ENCODE peak calls at places on chromosomes 7 and 10, in five cellular contexts. One of them, this sample, is unnamed. For H3K4me1, the result is how much of the 10 kb centered on the place peaks cover.

GRCh38 chr10:72250666-72251065 is 23.1 kb upstream of the DDIT4 start:
- DNase-seq in esophagus squamous epithelium: no peak
- DNase-seq in A549: no peak
- DNase-seq in heart right ventricle: peak
- DNase-seq in neural progenitor cell: no peak
- DNase-seq in this sample: no peak

GRCh38 chr10:102413053-102413705 is 5.4 kb downstream of the PSD start:
- DNase-seq in heart right ventricle: no peak
- DNase-seq in esophagus squamous epithelium: no peak
- DNase-seq in A549: no peak
- DNase-seq in neural progenitor cell: peak
- DNase-seq in this sample: peak

GRCh38 chr7:131244259-131244852 is 83.3 kb upstream of the MKLN1 start:
- DNase-seq in neural progenitor cell: no peak
- DNase-seq in heart right ventricle: no peak
- DNase-seq in A549: peak
- DNase-seq in esophagus squamous epithelium: no peak
- DNase-seq in this sample: peak

GRCh38 chr7:771241-772004 is 44.3 kb upstream of the PRKAR1B start:
- DNase-seq in neural progenitor cell: no peak
- DNase-seq in esophagus squamous epithelium: no peak
- DNase-seq in A549: no peak
- DNase-seq in heart right ventricle: peak
- DNase-seq in this sample: peak

GRCh38 chr7:91434821-91435220 is 170.6 kb downstream of the FZD1 start:
- DNase-seq in A549: no peak
- DNase-seq in heart right ventricle: no peak
- DNase-seq in esophagus squamous epithelium: no peak
- DNase-seq in neural progenitor cell: no peak
- DNase-seq in this sample: no peak

GRCh38 chr7:99953649-99954048 is 22.2 kb downstream of the AZGP1 start:
- DNase-seq in esophagus squamous epithelium: no peak
- DNase-seq in heart right ventricle: no peak
- DNase-seq in A549: no peak
- DNase-seq in neural progenitor cell: no peak
- DNase-seq in this sample: no peak

GRCh38 chr10:43202657-43203490 is 64.0 kb downstream of the RASGEF1A start:
- DNase-seq in neural progenitor cell: peak
- DNase-seq in A549: no peak
- DNase-seq in heart right ventricle: peak
- DNase-seq in esophagus squamous epithelium: no peak
- DNase-seq in this sample: peak

GRCh38 chr7:68014031-68014774 is 1017.6 kb downstream of the TYW1 start:
- DNase-seq in esophagus squamous epithelium: no peak
- DNase-seq in neural progenitor cell: no peak
- DNase-seq in heart right ventricle: no peak
- DNase-seq in A549: no peak
- DNase-seq in this sample: no peak

GRCh38 chr10:14736600-14737081 is 38.1 kb downstream of the FAM107B start:
- DNase-seq in esophagus squamous epithelium: no peak
- DNase-seq in neural progenitor cell: peak
- DNase-seq in heart right ventricle: peak
- DNase-seq in A549: no peak
- DNase-seq in this sample: no peak

GRCh38 chr10:308572-309085 is 173.4 kb downstream of the ZMYND11 start:
- DNase-seq in A549: no peak
- DNase-seq in neural progenitor cell: no peak
- DNase-seq in heart right ventricle: no peak
- DNase-seq in esophagus squamous epithelium: no peak
- DNase-seq in this sample: no peak

GRCh38 chr7:97174308-97174707 is 56.8 kb downstream of the SDHAF3 start:
- DNase-seq in A549: no peak
- DNase-seq in neural progenitor cell: no peak
- DNase-seq in heart right ventricle: no peak
- DNase-seq in esophagus squamous epithelium: no peak
- DNase-seq in this sample: no peak

GRCh38 chr7:151114151-151115090 is 28.1 kb downstream of the AGAP3 start:
- DNase-seq in A549: no peak
- DNase-seq in neural progenitor cell: peak
- DNase-seq in esophagus squamous epithelium: no peak
- DNase-seq in heart right ventricle: no peak
- DNase-seq in this sample: no peak

GRCh38 chr10:122363311-122363710 is 11.2 kb upstream of the PLEKHA1 start:
- DNase-seq in A549: no peak
- DNase-seq in neural progenitor cell: no peak
- DNase-seq in heart right ventricle: no peak
- DNase-seq in esophagus squamous epithelium: no peak
- DNase-seq in this sample: no peak

GRCh38 chr10:33506838-33507661 is 172.6 kb upstream of the NRP1 start:
- DNase-seq in A549: no peak
- DNase-seq in esophagus squamous epithelium: no peak
- DNase-seq in neural progenitor cell: no peak
- DNase-seq in heart right ventricle: no peak
- DNase-seq in this sample: no peak

GRCh38 chr7:85608804-85609203 is 421.9 kb upstream of the SEMA3D start:
- DNase-seq in heart right ventricle: no peak
- DNase-seq in A549: no peak
- DNase-seq in esophagus squamous epithelium: no peak
- DNase-seq in neural progenitor cell: no peak
- DNase-seq in this sample: no peak

GRCh38 chr10:7035111-7035761 is 375.6 kb downstream of the SFMBT2 start:
- DNase-seq in neural progenitor cell: no peak
- DNase-seq in A549: no peak
- DNase-seq in esophagus squamous epithelium: no peak
- DNase-seq in heart right ventricle: no peak
- DNase-seq in this sample: no peak

GRCh38 chr10:6045600-6046457 is 16.3 kb downstream of the IL2RA start:
- DNase-seq in esophagus squamous epithelium: no peak
- DNase-seq in A549: no peak
- DNase-seq in neural progenitor cell: no peak
- DNase-seq in heart right ventricle: no peak
- DNase-seq in this sample: no peak

GRCh38 chr7:130358471-130358870 is 13.9 kb downstream of the CPA5 start:
- DNase-seq in A549: no peak
- DNase-seq in heart right ventricle: no peak
- DNase-seq in esophagus squamous epithelium: no peak
- DNase-seq in neural progenitor cell: no peak
- DNase-seq in this sample: no peak

GRCh38 chr10:115830260-115830970 is 442.6 kb downstream of the GFRA1 start:
- DNase-seq in A549: no peak
- DNase-seq in esophagus squamous epithelium: no peak
- DNase-seq in heart right ventricle: no peak
- DNase-seq in neural progenitor cell: no peak
- DNase-seq in this sample: no peak

GRCh38 chr7:108211382-108212201 is 81.4 kb upstream of the LAMB4 start:
- DNase-seq in A549: peak
- DNase-seq in esophagus squamous epithelium: no peak
- DNase-seq in neural progenitor cell: no peak
- DNase-seq in heart right ventricle: no peak
- DNase-seq in this sample: peak

GRCh38 chr10:945778-946177 is 14.3 kb upstream of the LARP4B start:
- DNase-seq in A549: no peak
- DNase-seq in esophagus squamous epithelium: no peak
- DNase-seq in heart right ventricle: no peak
- DNase-seq in neural progenitor cell: peak
- DNase-seq in this sample: no peak

GRCh38 chr10:130358981-130359650 is 222.9 kb downstream of the GLRX3 start:
- DNase-seq in esophagus squamous epithelium: no peak
- DNase-seq in neural progenitor cell: no peak
- DNase-seq in A549: no peak
- DNase-seq in heart right ventricle: no peak
- DNase-seq in this sample: no peak

GRCh38 chr10:71125749-71126107 is 86.6 kb upstream of the UNC5B start:
- DNase-seq in heart right ventricle: no peak
- DNase-seq in A549: no peak
- DNase-seq in esophagus squamous epithelium: no peak
- DNase-seq in neural progenitor cell: no peak
- DNase-seq in this sample: no peak

GRCh38 chr7:100503350-100503735 is 19.6 kb downstream of the NYAP1 start:
- DNase-seq in heart right ventricle: no peak
- DNase-seq in A549: no peak
- DNase-seq in esophagus squamous epithelium: no peak
- DNase-seq in neural progenitor cell: no peak
- DNase-seq in this sample: no peak

GRCh38 chr7:114857605-114858004 is 64.3 kb upstream of the MDFIC start:
- DNase-seq in esophagus squamous epithelium: no peak
- DNase-seq in heart right ventricle: no peak
- DNase-seq in neural progenitor cell: no peak
- DNase-seq in A549: no peak
- DNase-seq in this sample: no peak

GRCh38 chr10:103991393-103992128 is 24.6 kb downstream of the SLK start:
- DNase-seq in neural progenitor cell: no peak
- DNase-seq in heart right ventricle: no peak
- DNase-seq in esophagus squamous epithelium: no peak
- DNase-seq in A549: no peak
- DNase-seq in this sample: no peak

DNA sequence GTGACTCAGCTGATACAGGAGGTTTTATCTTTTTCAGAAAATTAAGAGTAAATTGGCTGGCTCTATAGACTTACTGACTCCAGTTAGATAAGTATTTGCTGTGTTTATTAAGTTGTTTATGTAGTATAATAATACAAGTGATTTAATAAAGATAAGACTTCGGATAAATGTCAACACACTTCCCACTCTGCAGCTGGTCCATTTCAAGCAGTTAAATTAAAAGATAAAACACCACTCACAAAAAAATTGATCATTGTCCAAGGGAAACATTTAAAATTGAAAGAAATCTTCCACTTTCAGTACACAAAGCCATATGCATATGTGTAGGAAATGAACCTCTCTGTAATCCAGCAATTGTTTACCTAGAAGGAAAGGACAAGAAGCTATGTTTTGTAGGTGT is 106.1 kb upstream of the SP8 start:
- DNase-seq in A549: no peak
- DNase-seq in esophagus squamous epithelium: no peak
- DNase-seq in neural progenitor cell: no peak
- DNase-seq in heart right ventricle: no peak
- DNase-seq in this sample: no peak
- H3K4me1 ChIP-seq in A549: under half
- H3K4me1 ChIP-seq in esophagus squamous epithelium: under half
- H3K4me1 ChIP-seq in neural progenitor cell: under half
- H3K4me1 ChIP-seq in heart right ventricle: under half
- H3K4me1 ChIP-seq in this sample: under half

DNA sequence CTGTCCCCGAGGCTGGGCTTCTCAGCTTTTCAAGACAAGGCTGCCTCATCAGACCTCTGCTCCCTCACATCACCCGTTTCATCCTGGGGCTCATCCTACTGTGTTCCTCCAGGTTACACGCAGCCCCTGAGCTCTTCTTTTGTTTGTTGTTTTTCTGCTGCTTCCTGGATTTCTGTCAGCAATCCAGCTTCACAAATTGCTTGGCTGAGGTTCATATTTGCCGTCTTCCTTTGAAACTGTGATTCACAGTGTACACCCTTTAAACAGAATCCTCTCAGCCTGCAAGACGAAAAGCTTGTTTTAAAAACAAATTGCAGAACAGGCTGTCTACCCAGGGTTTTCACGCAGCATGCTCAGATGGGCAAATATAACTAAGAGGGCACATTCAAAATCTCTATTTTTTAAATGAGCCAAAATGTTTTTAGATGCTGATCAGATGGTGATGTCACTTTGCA is 39.1 kb upstream of the PARD3 start:
- DNase-seq in neural progenitor cell: no peak
- DNase-seq in heart right ventricle: no peak
- DNase-seq in esophagus squamous epithelium: no peak
- DNase-seq in A549: peak
- DNase-seq in this sample: no peak
- TF ChIP-seq CTCF in neural progenitor cell: no peak
- TF ChIP-seq CTCF in heart right ventricle: no peak
- TF ChIP-seq CTCF in esophagus squamous epithelium: peak
- TF ChIP-seq CTCF in A549: no peak
- TF ChIP-seq CTCF in this sample: no peak

GRCh38 chr7:135167360-135167759 is 3.1 kb downstream of the CYREN start:
- DNase-seq in heart right ventricle: no peak
- DNase-seq in A549: no peak
- DNase-seq in neural progenitor cell: no peak
- DNase-seq in esophagus squamous epithelium: no peak
- DNase-seq in this sample: no peak

GRCh38 chr7:135168001-135168400 is 2.5 kb downstream of the CYREN start:
- DNase-seq in heart right ventricle: no peak
- DNase-seq in A549: no peak
- DNase-seq in esophagus squamous epithelium: no peak
- DNase-seq in neural progenitor cell: no peak
- DNase-seq in this sample: no peak

GRCh38 chr7:135165862-135166261 is 4.6 kb downstream of the CYREN start:
- DNase-seq in heart right ventricle: no peak
- DNase-seq in esophagus squamous epithelium: no peak
- DNase-seq in neural progenitor cell: no peak
- DNase-seq in A549: no peak
- DNase-seq in this sample: no peak

GRCh38 chr7:135164357-135165021 is 6.0 kb downstream of the CYREN start:
- DNase-seq in A549: no peak
- DNase-seq in neural progenitor cell: no peak
- DNase-seq in esophagus squamous epithelium: no peak
- DNase-seq in heart right ventricle: peak
- DNase-seq in this sample: no peak

DNA sequence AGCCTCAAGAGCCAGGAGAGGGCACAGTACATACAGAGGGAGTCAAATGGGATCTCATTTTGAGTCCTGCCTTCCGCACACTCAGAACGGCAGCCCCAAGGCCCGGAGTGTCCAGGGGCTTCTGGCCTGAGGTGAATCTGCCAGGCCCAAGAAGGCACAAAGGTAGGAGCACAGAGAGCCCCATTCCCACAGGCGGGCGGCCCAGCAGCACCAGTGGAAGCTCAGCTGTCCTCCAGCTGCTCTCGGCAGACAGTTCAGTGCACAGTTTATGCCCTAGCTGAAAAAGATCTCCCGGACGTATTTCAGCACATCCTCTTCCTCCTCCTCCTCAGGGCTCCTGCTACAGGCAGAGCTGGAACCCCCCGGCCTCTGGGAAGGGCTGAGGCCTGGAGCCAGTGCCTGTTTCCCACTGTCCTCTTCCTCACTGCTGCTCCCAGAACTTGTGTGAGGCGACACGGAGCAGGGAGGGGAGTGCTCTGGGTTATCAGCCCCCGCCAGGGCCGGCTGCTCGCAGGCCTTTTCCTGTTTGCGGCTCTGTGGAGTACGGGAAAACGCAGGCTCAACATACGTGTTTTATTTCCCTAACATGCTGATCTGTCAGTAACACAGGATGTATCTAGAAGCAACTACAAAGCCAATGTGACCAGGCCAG is 4.0 kb downstream of the CYREN start:
- DNase-seq in A549: no peak
- DNase-seq in heart right ventricle: no peak
- DNase-seq in neural progenitor cell: no peak
- DNase-seq in esophagus squamous epithelium: no peak
- DNase-seq in this sample: no peak
- H3K4me3 ChIP-seq in A549: no peak
- H3K4me3 ChIP-seq in heart right ventricle: no peak
- H3K4me3 ChIP-seq in neural progenitor cell: no peak
- H3K4me3 ChIP-seq in esophagus squamous epithelium: no peak
- H3K4me3 ChIP-seq in this sample: no peak

DNA sequence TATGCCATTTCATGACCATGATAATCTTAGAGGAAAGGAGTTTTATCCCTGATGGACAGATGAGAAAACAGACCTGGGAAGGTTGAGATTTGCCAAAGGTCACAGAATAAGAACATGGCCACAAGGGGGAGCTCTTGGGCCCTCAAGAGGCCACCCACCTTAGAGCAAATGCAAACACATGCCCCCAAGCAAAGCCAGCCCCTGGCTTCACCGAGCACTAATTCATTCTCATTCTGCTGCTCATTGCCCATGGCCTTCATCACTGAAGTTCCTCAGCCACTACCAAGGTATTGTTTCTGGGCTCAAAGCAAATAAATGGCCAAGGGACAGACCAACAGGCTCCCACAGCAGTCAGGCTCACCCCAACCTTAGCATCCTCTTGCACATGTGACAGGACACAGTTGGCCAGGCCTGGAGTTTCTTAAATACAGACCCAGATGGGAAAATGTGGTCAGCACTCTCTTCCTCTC is 44.2 kb downstream of the PDLIM1 start:
- DNase-seq in A549: peak
- DNase-seq in neural progenitor cell: peak
- DNase-seq in esophagus squamous epithelium: no peak
- DNase-seq in heart right ventricle: peak
- DNase-seq in this sample: peak
- H3K4me1 ChIP-seq in A549: under half
- H3K4me1 ChIP-seq in neural progenitor cell: under half
- H3K4me1 ChIP-seq in esophagus squamous epithelium: under half
- H3K4me1 ChIP-seq in heart right ventricle: under half
- H3K4me1 ChIP-seq in this sample: under half